ENCODE peak calls at places on chromosome 17, in four cellular contexts. One of them, this sample, is unnamed.

GRCh38 chr17:4728124-4728523 is 3.1 kb upstream of the MED11 start:
- DNase-seq in OCI-M1: peak
- DNase-seq in GM10248: no peak
- DNase-seq in hepatocyte: peak
- DNase-seq in this sample: no peak

GRCh38 chr17:78529871-78530670 is 47.1 kb downstream of the DNAH17 start:
- DNase-seq in OCI-M1: no peak
- DNase-seq in GM10248: no peak
- DNase-seq in hepatocyte: no peak
- DNase-seq in this sample: peak

GRCh38 chr17:18028684-18029540 is 10.1 kb downstream of the ATPAF2 start:
- DNase-seq in OCI-M1: no peak
- DNase-seq in GM10248: no peak
- DNase-seq in hepatocyte: no peak
- DNase-seq in this sample: peak

GRCh38 chr17:76233588-76234353 is 6.5 kb downstream of the RNF157 start:
- DNase-seq in OCI-M1: no peak
- DNase-seq in GM10248: no peak
- DNase-seq in hepatocyte: no peak
- DNase-seq in this sample: peak

GRCh38 chr17:28324776-28325175 is 5.8 kb downstream of the TMEM97 start:
- DNase-seq in OCI-M1: peak
- DNase-seq in GM10248: no peak
- DNase-seq in hepatocyte: no peak
- DNase-seq in this sample: no peak

GRCh38 chr17:65278050-65278819 is 141.1 kb downstream of the RGS9 start:
- DNase-seq in OCI-M1: peak
- DNase-seq in GM10248: peak
- DNase-seq in hepatocyte: peak
- DNase-seq in this sample: peak

GRCh38 chr17:50051606-50052005 is 4.3 kb upstream of the ITGA3 start:
- DNase-seq in OCI-M1: no peak
- DNase-seq in GM10248: no peak
- DNase-seq in hepatocyte: no peak
- DNase-seq in this sample: no peak

GRCh38 chr17:60169921-60170817 is 20.4 kb downstream of the CA4 start:
- DNase-seq in OCI-M1: peak
- DNase-seq in GM10248: no peak
- DNase-seq in hepatocyte: peak
- DNase-seq in this sample: peak

GRCh38 chr17:12040478-12040877 is 19.8 kb downstream of the MAP2K4 start:
- DNase-seq in OCI-M1: no peak
- DNase-seq in GM10248: no peak
- DNase-seq in hepatocyte: no peak
- DNase-seq in this sample: no peak

GRCh38 chr17:76673729-76674128 is 30.2 kb upstream of the ST6GALNAC1 start:
- DNase-seq in OCI-M1: no peak
- DNase-seq in GM10248: no peak
- DNase-seq in hepatocyte: no peak
- DNase-seq in this sample: no peak